ENCODE peak calls at places on chromosomes 13 and 19, in four cellular contexts. P, D, M and R are unnamed samples.

GRCh38 chr19:953501-954271 is 27.9 kb downstream of the ARID3A start:
- DNase-seq in P (no peak), D (no peak), M (no peak), R (no peak)

GRCh38 chr19:51338563-51339312 is 3.2 kb downstream of the VSIG10L start:
- DNase-seq in P (peak), D (peak), M (peak), R (peak)

GRCh38 chr13:46866150-46866549 is 30.7 kb downstream of the HTR2A start:
- DNase-seq in P (no peak), D (peak), M (peak), R (peak)

GRCh38 chr13:67139551-67139950 is 90.6 kb downstream of the PCDH9 start:
- DNase-seq in P (no peak), D (no peak), M (no peak), R (peak)

GRCh38 chr19:47058621-47059020 is 10.2 kb upstream of the TMEM160 start:
- DNase-seq in P (no peak), D (no peak), M (no peak), R (no peak)

GRCh38 chr13:19324325-19324724 is 142.7 kb upstream of the TUBA3C start:
- DNase-seq in P (no peak), D (no peak), M (no peak), R (no peak)

GRCh38 chr13:97243915-97244820 is 22.0 kb downstream of the MBNL2 start:
- DNase-seq in P (no peak), D (no peak), M (no peak), R (no peak)

GRCh38 chr19:38634757-38635482 is 12.5 kb upstream of the ACTN4 start:
- DNase-seq in P (no peak), D (peak), M (peak), R (peak)

GRCh38 chr19:18386543-18387251 is 739 bp downstream of the GDF15 start:
- DNase-seq in P (no peak), D (peak), M (peak), R (peak)

GRCh38 chr13:95643814-95644598 is 500 bp downstream of the DZIP1 start:
- DNase-seq in P (no peak), D (peak), M (peak), R (peak)

GRCh38 chr19:3397266-3398022 is 31.1 kb downstream of the NFIC start:
- DNase-seq in P (no peak), D (no peak), M (no peak), R (peak)

GRCh38 chr19:55452381-55453325 is 8.8 kb downstream of the ISOC2 start:
- DNase-seq in P (peak), D (peak), M (peak), R (peak)

GRCh38 chr19:17848598-17849292 is 963 bp upstream of the JAK3 start:
- DNase-seq in P (no peak), D (no peak), M (no peak), R (no peak)

GRCh38 chr19:2613507-2614295 is 88.8 kb downstream of the GNG7 start:
- DNase-seq in P (peak), D (peak), M (peak), R (no peak)

DNA sequence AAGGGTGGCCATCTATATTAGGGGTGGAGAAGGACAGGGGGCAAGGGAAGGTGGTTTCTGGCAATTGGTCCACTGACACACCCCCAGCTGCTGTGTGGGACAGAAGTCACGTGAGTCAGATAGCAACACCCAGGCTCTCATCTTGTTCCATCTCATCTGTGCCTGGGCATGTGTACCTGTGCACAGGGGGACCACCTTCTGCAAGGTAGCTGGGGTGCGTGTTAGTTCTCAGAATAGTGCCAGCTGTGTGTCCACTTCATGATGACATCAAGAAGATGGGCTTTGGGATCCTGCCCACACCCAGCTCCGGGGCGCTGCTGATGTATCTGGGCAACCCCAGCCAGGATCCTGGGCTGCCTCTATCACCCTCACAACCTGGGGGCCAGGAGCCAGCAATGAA is 38.6 kb downstream of the COL4A2 start:
- DNase-seq in P (peak), D (no peak), M (no peak), R (no peak)
- TF ChIP-seq CTCF in P (no peak), D (no peak), M (no peak), R (no peak)

DNA sequence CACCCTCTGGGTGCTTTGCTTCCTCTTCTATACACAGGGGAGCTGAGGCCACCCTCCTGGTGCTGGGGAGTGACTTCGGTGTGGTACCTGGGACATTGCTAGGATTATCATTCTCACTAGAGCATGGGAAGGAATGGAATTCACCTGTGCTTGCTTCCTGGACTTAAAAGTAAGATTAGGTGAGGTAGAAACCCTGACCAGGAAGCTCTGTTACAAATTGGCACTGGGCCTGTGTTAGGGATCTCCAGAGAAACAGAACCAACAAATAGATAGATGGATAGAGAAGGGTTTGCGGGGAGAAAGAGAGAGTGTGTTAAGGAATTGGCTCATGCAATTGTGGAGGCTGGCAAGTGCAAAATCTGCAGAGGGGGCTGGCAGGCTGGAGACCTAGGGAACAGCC is 13.9 kb upstream of the SIAH3 start:
- DNase-seq in P (no peak), D (no peak), M (no peak), R (no peak)
- H3K4me3 ChIP-seq in P (no peak), D (no peak), M (no peak), R (no peak)

GRCh38 chr13:31912641-31913401 is 118.8 kb upstream of the FRY start:
- DNase-seq in P (no peak), D (peak), M (no peak), R (peak)

GRCh38 chr13:31910633-31911032 is 120.9 kb upstream of the FRY start:
- DNase-seq in P (no peak), D (no peak), M (no peak), R (no peak)

GRCh38 chr13:31914843-31915242 is 116.7 kb upstream of the FRY start:
- DNase-seq in P (no peak), D (no peak), M (no peak), R (no peak)

GRCh38 chr13:31909889-31910551 is 121.6 kb upstream of the FRY start:
- DNase-seq in P (no peak), D (peak), M (no peak), R (peak)

DNA sequence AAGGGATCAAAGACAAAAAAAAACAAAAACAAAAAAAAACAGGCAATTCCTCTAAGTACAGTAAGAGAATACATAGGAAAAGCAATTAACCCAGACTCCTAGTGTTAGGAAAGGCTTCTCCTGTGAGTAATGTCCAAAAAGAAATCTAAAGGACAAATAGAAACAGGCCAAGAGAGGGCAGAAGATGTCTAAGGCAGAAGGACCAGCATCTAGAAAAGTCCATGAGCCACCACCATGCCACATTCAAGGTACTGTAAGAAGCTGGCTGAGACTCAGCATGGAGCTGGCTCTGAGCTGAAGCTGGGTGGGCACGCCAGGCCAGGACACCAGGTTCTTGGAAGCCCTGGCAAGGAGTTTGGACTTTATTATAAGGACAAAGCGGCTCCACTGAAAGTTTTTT is 118.1 kb upstream of the FRY start:
- DNase-seq in P (no peak), D (peak), M (no peak), R (peak)
- TF ChIP-seq CTCF in P (no peak), D (peak), M (no peak), R (peak)

GRCh38 chr13:41059466-41059865 is 1.8 kb upstream of the WBP4 start:
- DNase-seq in P (no peak), D (peak), M (no peak), R (no peak)
- H3K4me3 ChIP-seq in P (peak), D (peak), M (peak), R (peak)

GRCh38 chr19:53947624-53948023 is 15.1 kb upstream of the CACNG8 start:
- DNase-seq in P (no peak), D (no peak), M (no peak), R (no peak)
- TF ChIP-seq CTCF in P (no peak), D (peak), M (no peak), R (no peak)

GRCh38 chr13:107576430-107576829 is 638.9 kb downstream of the LIG4 start:
- DNase-seq in P (no peak), D (no peak), M (no peak), R (no peak)
- H3K4me3 ChIP-seq in P (no peak), D (no peak), M (no peak), R (no peak)

DNA sequence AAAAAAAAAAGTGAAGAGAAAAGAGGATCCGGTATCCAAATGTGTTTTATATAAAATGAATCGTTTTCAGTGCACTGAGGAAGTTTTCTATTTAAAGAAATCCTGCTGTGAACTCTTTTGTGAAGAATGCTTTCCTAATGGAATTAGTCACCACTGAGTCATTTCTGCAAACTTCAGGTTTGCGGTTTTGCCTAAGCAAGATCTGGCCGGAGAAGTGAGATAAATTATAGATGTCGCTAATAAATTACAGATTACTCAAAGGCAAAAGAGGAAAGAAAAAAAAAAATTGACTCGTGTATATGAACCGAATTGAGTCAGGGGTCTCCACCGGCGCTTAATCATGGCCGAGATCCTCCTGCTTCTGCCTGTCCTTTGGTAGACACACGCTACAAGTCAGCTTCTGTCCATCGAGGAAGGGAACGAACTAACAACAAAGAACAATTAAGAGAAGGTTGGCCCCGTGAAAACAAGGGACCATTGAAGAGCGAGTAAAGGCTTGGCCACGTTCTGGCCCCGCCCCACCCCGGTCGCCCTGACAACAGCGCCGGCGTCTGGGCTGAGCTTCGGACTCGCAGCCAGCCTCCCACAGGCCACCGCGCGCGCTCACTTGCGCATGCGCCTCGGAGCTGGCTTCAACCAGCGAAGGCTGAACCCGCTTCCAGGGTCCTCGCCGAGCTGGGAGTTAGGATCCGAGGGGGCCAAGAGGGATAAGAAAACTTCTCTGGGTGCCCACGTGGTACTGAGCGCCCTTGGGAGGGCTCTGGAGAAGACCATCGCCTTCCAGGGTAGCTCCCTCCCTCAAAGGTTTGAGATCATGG is 33.0 kb upstream of the MRI1 start:
- DNase-seq in P (peak), D (peak), M (peak), R (peak)
- TF ChIP-seq CTCF in P (no peak), D (no peak), M (no peak), R (no peak)

GRCh38 chr13:103883698-103884097 is 817.5 kb upstream of the SLC10A2 start:
- DNase-seq in P (no peak), D (no peak), M (no peak), R (peak)

GRCh38 chr13:103884139-103884723 is 818.0 kb upstream of the SLC10A2 start:
- DNase-seq in P (no peak), D (no peak), M (no peak), R (no peak)

GRCh38 chr13:103878891-103879605 is 812.8 kb upstream of the SLC10A2 start:
- DNase-seq in P (no peak), D (no peak), M (no peak), R (no peak)

GRCh38 chr13:103883152-103883551 is 816.9 kb upstream of the SLC10A2 start:
- DNase-seq in P (no peak), D (peak), M (peak), R (peak)
- H3K4me3 ChIP-seq in P (no peak), D (no peak), M (no peak), R (peak)